ENCODE peak calls at places on chromosome 17, in four cellular contexts. H is HepG2, A is K562, Z is GM12878. K is an unnamed sample.

GRCh38 chr17:72273301-72274056 is 152.7 kb downstream of the SOX9 start:
- DNase-seq in A (no peak), Z (no peak), H (no peak), K (no peak)

GRCh38 chr17:50570516-50570915 is 10.0 kb downstream of the CACNA1G start:
- DNase-seq in H (no peak), Z (no peak), A (no peak), K (no peak)

GRCh38 chr17:42694524-42694923 is 12.2 kb downstream of the CNTNAP1 start:
- DNase-seq in A (no peak), Z (no peak), H (no peak), K (no peak)

GRCh38 chr17:54754560-54754959 is 146.1 kb upstream of the TOM1L1 start:
- DNase-seq in Z (no peak), H (peak; percentile 16), A (peak; percentile 47), K (peak; percentile 60)

GRCh38 chr17:80146121-80147034 is 550 bp downstream of the EIF4A3 start:
- DNase-seq in A (peak; percentile 22), H (no peak), Z (no peak), K (no peak)

GRCh38 chr17:64496786-64497564 is at the start of gene POLG2:
- DNase-seq in A (peak; percentile 96), H (peak; percentile 92), Z (peak; percentile 75), K (peak; percentile 93)

GRCh38 chr17:67456889-67457288 is 79.8 kb downstream of the PITPNC1 start:
- DNase-seq in H (no peak), A (no peak), Z (no peak), K (no peak)

GRCh38 chr17:30599424-30600061 is 122.3 kb downstream of the GOSR1 start:
- DNase-seq in Z (peak; percentile 7), H (no peak), A (no peak), K (no peak)

GRCh38 chr17:58330544-58330996 is 2.0 kb upstream of the TSPOAP1 start:
- DNase-seq in H (no peak), Z (no peak), A (peak; percentile 67), K (no peak)

GRCh38 chr17:58331815-58332719 is 3.5 kb upstream of the TSPOAP1 start:
- DNase-seq in Z (peak; percentile 92), A (peak; percentile 98), H (no peak), K (no peak)

GRCh38 chr17:58329808-58330543 is 1.4 kb upstream of the TSPOAP1 start:
- DNase-seq in Z (peak; percentile 85), H (no peak), A (peak; percentile 73), K (no peak)

GRCh38 chr17:58332720-58333395 is 4.3 kb upstream of the TSPOAP1 start:
- DNase-seq in Z (no peak), H (no peak), A (no peak), K (no peak)

DNA sequence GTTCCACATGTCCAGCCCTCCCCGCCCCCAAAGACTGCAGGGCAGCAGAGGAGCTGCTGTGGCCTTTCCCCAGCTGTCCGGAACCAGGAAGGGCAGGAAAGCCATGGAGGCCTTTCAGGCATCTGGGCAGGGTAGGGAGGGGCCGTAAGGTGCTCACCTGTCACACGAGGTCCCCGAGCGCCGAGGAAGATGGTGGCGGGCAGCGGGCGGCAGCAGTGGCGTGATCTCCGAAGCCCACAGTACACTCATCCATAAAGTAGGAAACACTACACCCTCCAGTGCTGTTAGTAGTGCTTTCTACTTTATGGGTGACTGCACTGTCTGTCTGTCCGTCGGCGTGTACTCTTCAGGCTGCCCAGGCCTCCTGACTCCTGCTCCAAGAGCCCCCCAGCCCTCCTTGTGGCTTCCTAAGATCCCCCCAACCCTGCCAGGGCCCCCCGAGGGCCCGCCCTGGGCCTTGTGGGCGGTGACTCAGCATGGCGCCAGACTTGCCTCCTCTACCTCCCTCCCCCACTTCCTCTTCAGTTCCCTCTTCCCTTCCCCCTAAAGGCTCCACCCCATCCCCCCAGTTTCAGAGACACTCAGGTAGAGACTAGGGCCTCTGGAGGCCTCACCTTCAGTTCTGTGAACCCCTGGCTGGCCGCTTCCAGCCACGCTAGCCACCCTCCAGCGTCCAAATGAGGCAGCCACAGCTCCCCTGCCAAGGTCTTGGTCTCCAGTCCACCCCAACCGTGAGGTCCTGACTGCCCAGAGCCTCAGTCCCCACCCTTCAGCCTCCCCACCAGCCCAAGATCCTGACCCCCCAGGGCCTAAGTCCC is 2.6 kb upstream of the TSPOAP1 start:
- DNase-seq in A (peak; percentile 92), H (no peak), Z (no peak), K (no peak)
- TF ChIP-seq BHLHE40 in A (no peak), H (no peak), Z (no peak), K (no peak)

DNA sequence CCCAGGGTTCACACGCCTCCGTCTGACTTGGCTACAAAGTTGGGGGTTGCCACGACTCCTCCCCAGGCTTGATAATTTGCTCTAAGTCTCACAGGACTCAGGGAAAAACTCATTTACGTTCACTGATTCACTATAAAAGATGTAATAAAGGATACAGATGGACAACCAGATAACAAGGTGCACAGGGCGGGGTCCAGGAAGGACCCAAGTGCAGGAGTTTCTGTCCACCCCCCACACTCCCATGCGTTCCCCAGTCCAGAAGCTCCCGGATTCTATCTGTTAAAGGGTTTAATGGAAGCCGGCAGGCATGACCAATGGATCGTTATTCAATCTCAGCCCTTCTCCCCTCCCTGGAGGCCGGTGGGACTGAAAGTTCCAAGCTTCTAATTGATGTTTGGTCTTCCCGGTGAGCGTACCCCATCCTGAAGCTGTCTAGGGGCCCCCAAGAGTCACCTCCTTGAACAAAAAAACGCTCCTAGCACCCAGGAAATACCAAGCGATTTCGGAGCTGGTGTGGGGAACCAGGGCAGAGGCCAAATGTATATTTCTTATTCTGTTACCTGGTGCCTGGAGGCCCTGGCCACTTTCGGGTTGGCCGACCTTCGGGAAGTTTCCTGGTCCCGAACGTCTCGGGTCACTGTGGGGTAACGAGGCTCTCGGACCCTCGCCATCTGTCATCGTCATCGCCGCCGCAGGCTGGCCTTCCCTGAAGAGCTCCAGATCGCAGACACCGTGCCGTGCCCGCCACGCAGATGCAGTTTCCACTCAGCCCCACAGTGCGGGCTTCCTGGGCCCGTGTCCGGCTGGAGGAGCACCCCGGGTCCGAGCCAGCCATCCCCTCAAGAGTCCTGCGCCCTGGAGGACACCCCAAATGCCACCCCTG is 13.5 kb upstream of the METRNL start:
- DNase-seq in A (no peak), Z (no peak), H (no peak), K (no peak)
- TF ChIP-seq FOXK2 in A (no peak), Z (no peak), H (no peak), K (no peak)

DNA sequence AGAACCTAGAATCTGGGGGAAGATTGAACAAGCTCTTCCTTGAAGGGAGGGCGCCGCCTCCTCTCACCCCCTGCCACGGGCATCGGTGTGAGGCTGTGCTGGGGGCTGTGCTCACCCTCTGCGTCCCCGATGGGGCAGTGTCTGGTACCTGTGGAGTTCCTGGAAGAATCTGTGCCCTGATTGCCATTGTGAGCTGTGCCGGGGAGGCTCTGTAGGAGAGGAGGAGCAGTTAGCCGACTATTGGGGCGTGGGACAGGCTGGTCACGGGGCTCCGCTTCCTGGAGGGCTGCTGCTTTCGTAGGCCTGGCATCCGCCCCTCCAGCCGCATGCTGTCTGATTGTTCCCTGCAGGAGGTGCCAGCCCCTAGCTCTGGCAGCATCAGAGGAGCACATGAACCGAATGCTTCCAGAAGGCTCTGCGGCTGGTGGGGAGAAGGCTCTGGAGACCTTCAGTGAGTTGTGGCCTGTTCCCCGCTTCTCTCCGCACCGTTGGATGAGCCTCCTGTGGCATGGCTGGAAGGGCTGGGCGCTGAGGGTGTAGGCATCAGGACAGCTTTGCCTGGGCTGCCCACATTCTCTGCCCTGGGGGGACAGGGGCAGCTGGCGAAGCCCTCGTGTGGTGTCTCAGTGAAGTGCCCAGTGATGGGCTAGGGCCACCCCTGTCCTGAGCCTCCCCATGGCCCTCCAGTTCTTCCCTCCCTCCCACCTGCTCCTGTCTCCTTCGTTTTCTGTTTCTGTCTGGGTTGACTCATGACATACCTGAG is 86.9 kb downstream of the SEC14L1 start:
- DNase-seq in H (no peak), Z (no peak), A (no peak), K (no peak)
- TF ChIP-seq BHLHE40 in H (no peak), Z (no peak), A (no peak), K (no peak)

GRCh38 chr17:35766903-35767510 is 6.3 kb downstream of the C17orf50 start:
- DNase-seq in H (no peak), A (peak; percentile 33), Z (no peak), K (no peak)
- TF ChIP-seq FOXK2 in H (no peak), A (no peak), Z (no peak), K (no peak)

GRCh38 chr17:4769628-4770027 is 2.1 kb upstream of the TM4SF5 start:
- DNase-seq in H (peak; percentile 43), Z (no peak), A (no peak), K (no peak)
- TF ChIP-seq BHLHE40 in H (no peak), Z (no peak), A (no peak), K (no peak)

GRCh38 chr17:13931111-13931526 is 138.2 kb upstream of the COX10 start:
- DNase-seq in Z (no peak), A (no peak), H (no peak), K (no peak)
- TF ChIP-seq FOXK2 in Z (no peak), A (no peak), H (no peak), K (no peak)

GRCh38 chr17:32483451-32484019 is 3.3 kb upstream of the CDK5R1 start:
- DNase-seq in A (peak; percentile 71), H (peak; percentile 56), Z (no peak), K (peak; percentile 53)
- TF ChIP-seq BHLHE40 in A (no peak), H (no peak), Z (no peak), K (no peak)

DNA sequence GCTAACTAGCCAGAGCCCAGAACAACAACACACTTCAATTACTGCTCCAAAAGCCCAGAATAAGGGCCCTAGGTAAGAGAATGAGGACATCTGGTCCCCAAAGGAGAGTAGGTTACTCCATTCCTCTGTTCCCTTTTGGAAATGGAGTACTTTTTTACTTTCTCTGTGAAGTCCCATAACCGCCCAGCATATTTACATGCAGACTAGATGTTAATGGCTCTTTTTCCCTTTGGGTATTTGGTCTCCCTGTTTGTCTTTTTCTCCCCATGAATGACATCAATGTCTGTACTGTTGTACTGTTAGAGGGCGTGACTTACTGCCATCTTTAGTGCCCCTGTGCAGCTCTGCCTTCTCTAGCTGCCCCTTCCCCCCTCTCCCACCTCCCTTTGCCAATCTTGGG is 19.0 kb downstream of the GPR179 start:
- DNase-seq in Z (no peak), H (no peak), A (no peak), K (no peak)
- TF ChIP-seq FOXK2 in Z (no peak), H (no peak), A (no peak), K (no peak)

GRCh38 chr17:22704674-22705073 is 1012.4 kb downstream of the KCNJ18 start:
- DNase-seq in Z (no peak), A (no peak), H (no peak), K (no peak)
- TF ChIP-seq BHLHE40 in Z (no peak), A (no peak), H (no peak), K (no peak)